ENCODE peak calls at places on chromosomes 16 and 17, in four cellular contexts. S, W, O and Y are unnamed samples.

GRCh38 chr17:78111012-78111726 is 17.4 kb downstream of the TMC6 start:
- DNase-seq in S (no peak), W (no peak), O (no peak), Y (no peak)

GRCh38 chr17:82655038-82655479 is 6.8 kb upstream of the WDR45B start:
- DNase-seq in S (no peak), W (no peak), O (no peak), Y (no peak)

GRCh38 chr16:9971907-9972306 is 210.3 kb downstream of the GRIN2A start:
- DNase-seq in S (no peak), W (no peak), O (no peak), Y (no peak)

GRCh38 chr17:28272166-28272565 is 46.8 kb upstream of the TMEM97 start:
- DNase-seq in S (no peak), W (no peak), O (no peak), Y (no peak)

GRCh38 chr17:20968913-20969616 is 73.7 kb downstream of the USP22 start:
- DNase-seq in S (no peak), W (no peak), O (no peak), Y (no peak)

GRCh38 chr17:42403150-42403549 is 14.9 kb upstream of the STAT3 start:
- DNase-seq in S (no peak), W (peak; percentile 72), O (peak; percentile 35), Y (no peak)

GRCh38 chr16:70589998-70590471 is 56.3 kb upstream of the IL34 start:
- DNase-seq in S (peak; percentile 64), W (no peak), O (no peak), Y (no peak)

GRCh38 chr16:89304181-89304851 is 86.8 kb downstream of the ZNF778 start:
- DNase-seq in S (no peak), W (peak; percentile 18), O (no peak), Y (no peak)

GRCh38 chr17:48545022-48545376 is at the start of gene HOXB2:
- DNase-seq in S (no peak), W (no peak), O (peak; percentile 52), Y (no peak)

GRCh38 chr16:17327671-17328335 is 143.0 kb downstream of the XYLT1 start:
- DNase-seq in S (no peak), W (no peak), O (no peak), Y (no peak)

GRCh38 chr17:11980813-11981212 is 16.5 kb downstream of the ZNF18 start:
- DNase-seq in S (no peak), W (no peak), O (no peak), Y (no peak)

GRCh38 chr16:11303405-11304138 is 22.4 kb upstream of the PRM1 start:
- DNase-seq in S (no peak), W (no peak), O (no peak), Y (no peak)

GRCh38 chr17:57294629-57295501 is 38.5 kb downstream of the MSI2 start:
- DNase-seq in S (no peak), W (no peak), O (no peak), Y (no peak)

GRCh38 chr17:39194089-39194984 is 3.1 kb downstream of the CACNB1 start:
- DNase-seq in S (peak; percentile 20), W (no peak), O (peak; percentile 78), Y (no peak)

GRCh38 chr17:45958994-45959665 is 39.9 kb upstream of the STH start:
- DNase-seq in S (no peak), W (no peak), O (no peak), Y (no peak)

GRCh38 chr16:87076950-87077749 is 240.0 kb downstream of the C16orf95 start:
- DNase-seq in S (no peak), W (peak; percentile 85), O (peak; percentile 67), Y (peak; percentile 18)